ENCODE peak calls at places on chromosomes 16 and 17, in nine cellular contexts. One of them, this sample, is unnamed.

GRCh38 chr17:56142325-56142724 is 10.9 kb upstream of the ANKFN1 start:
- DNase-seq in AML-193: no peak
- DNase-seq in endothelial cell: no peak
- DNase-seq in heart left ventricle: no peak
- DNase-seq in Caki2: no peak
- DNase-seq in activated CD8-positive, alpha-beta T cell treated with anti-CD3 and anti-CD28 coated beads, Interleukin-2, amount 10 ng/mL, durations not matched to agents 7 days and 5 days: no peak
- DNase-seq in CD4-positive, alpha-beta T cell: no peak
- DNase-seq in lower lobe of right lung: no peak
- DNase-seq in SW480: no peak
- DNase-seq in this sample: no peak

GRCh38 chr17:66951605-66951953 is 12.9 kb upstream of the CACNG4 start:
- DNase-seq in AML-193: no peak
- DNase-seq in endothelial cell: no peak
- DNase-seq in heart left ventricle: no peak
- DNase-seq in Caki2: no peak
- DNase-seq in activated CD8-positive, alpha-beta T cell treated with anti-CD3 and anti-CD28 coated beads, Interleukin-2, amount 10 ng/mL, durations not matched to agents 7 days and 5 days: no peak
- DNase-seq in CD4-positive, alpha-beta T cell: no peak
- DNase-seq in lower lobe of right lung: no peak
- DNase-seq in SW480: no peak
- DNase-seq in this sample: no peak

GRCh38 chr16:89273741-89274472 is 56.4 kb downstream of the ZNF778 start:
- DNase-seq in AML-193: no peak
- DNase-seq in endothelial cell: no peak
- DNase-seq in heart left ventricle: no peak
- DNase-seq in Caki2: no peak
- DNase-seq in activated CD8-positive, alpha-beta T cell treated with anti-CD3 and anti-CD28 coated beads, Interleukin-2, amount 10 ng/mL, durations not matched to agents 7 days and 5 days: no peak
- DNase-seq in CD4-positive, alpha-beta T cell: no peak
- DNase-seq in lower lobe of right lung: no peak
- DNase-seq in SW480: no peak
- DNase-seq in this sample: no peak

GRCh38 chr17:74148446-74148845 is 55.0 kb upstream of the RPL38 start:
- DNase-seq in AML-193: no peak
- DNase-seq in endothelial cell: no peak
- DNase-seq in heart left ventricle: no peak
- DNase-seq in Caki2: no peak
- DNase-seq in activated CD8-positive, alpha-beta T cell treated with anti-CD3 and anti-CD28 coated beads, Interleukin-2, amount 10 ng/mL, durations not matched to agents 7 days and 5 days: no peak
- DNase-seq in CD4-positive, alpha-beta T cell: no peak
- DNase-seq in lower lobe of right lung: no peak
- DNase-seq in SW480: no peak
- DNase-seq in this sample: no peak

GRCh38 chr17:74631468-74632195 is 8.1 kb upstream of the CD300E start:
- DNase-seq in AML-193: peak; percentile 97
- DNase-seq in endothelial cell: no peak
- DNase-seq in heart left ventricle: no peak
- DNase-seq in Caki2: no peak
- DNase-seq in activated CD8-positive, alpha-beta T cell treated with anti-CD3 and anti-CD28 coated beads, Interleukin-2, amount 10 ng/mL, durations not matched to agents 7 days and 5 days: no peak
- DNase-seq in CD4-positive, alpha-beta T cell: no peak
- DNase-seq in lower lobe of right lung: no peak
- DNase-seq in SW480: peak; percentile 11
- DNase-seq in this sample: no peak

GRCh38 chr16:69150146-69150865 is 17.9 kb downstream of the UTP4 start:
- DNase-seq in AML-193: peak; percentile 60
- DNase-seq in endothelial cell: peak; percentile 69
- DNase-seq in heart left ventricle: no peak
- DNase-seq in Caki2: peak; percentile 44
- DNase-seq in activated CD8-positive, alpha-beta T cell treated with anti-CD3 and anti-CD28 coated beads, Interleukin-2, amount 10 ng/mL, durations not matched to agents 7 days and 5 days: peak; percentile 72
- DNase-seq in CD4-positive, alpha-beta T cell: peak; percentile 11
- DNase-seq in lower lobe of right lung: no peak
- DNase-seq in SW480: peak; percentile 52
- DNase-seq in this sample: no peak

GRCh38 chr17:79098282-79098867 is 23.8 kb downstream of the ENGASE start:
- DNase-seq in AML-193: no peak
- DNase-seq in endothelial cell: no peak
- DNase-seq in heart left ventricle: no peak
- DNase-seq in Caki2: no peak
- DNase-seq in activated CD8-positive, alpha-beta T cell treated with anti-CD3 and anti-CD28 coated beads, Interleukin-2, amount 10 ng/mL, durations not matched to agents 7 days and 5 days: no peak
- DNase-seq in CD4-positive, alpha-beta T cell: no peak
- DNase-seq in lower lobe of right lung: no peak
- DNase-seq in SW480: no peak
- DNase-seq in this sample: no peak

GRCh38 chr17:36855459-36855858 is 81.8 kb upstream of the LHX1 start:
- DNase-seq in AML-193: no peak
- DNase-seq in endothelial cell: no peak
- DNase-seq in heart left ventricle: no peak
- DNase-seq in Caki2: no peak
- DNase-seq in activated CD8-positive, alpha-beta T cell treated with anti-CD3 and anti-CD28 coated beads, Interleukin-2, amount 10 ng/mL, durations not matched to agents 7 days and 5 days: no peak
- DNase-seq in CD4-positive, alpha-beta T cell: no peak
- DNase-seq in lower lobe of right lung: no peak
- DNase-seq in SW480: no peak
- DNase-seq in this sample: no peak

GRCh38 chr16:68005786-68006286 is 6.6 kb upstream of the DPEP2 start:
- DNase-seq in AML-193: peak; percentile 96
- DNase-seq in endothelial cell: no peak
- DNase-seq in heart left ventricle: peak; percentile 48
- DNase-seq in Caki2: no peak
- DNase-seq in activated CD8-positive, alpha-beta T cell treated with anti-CD3 and anti-CD28 coated beads, Interleukin-2, amount 10 ng/mL, durations not matched to agents 7 days and 5 days: peak; percentile 56
- DNase-seq in CD4-positive, alpha-beta T cell: peak; percentile 35
- DNase-seq in lower lobe of right lung: peak; percentile 77
- DNase-seq in SW480: no peak
- DNase-seq in this sample: no peak

GRCh38 chr17:39887078-39887477 is 19.1 kb downstream of the ZPBP2 start:
- DNase-seq in AML-193: no peak
- DNase-seq in endothelial cell: no peak
- DNase-seq in heart left ventricle: no peak
- DNase-seq in Caki2: no peak
- DNase-seq in activated CD8-positive, alpha-beta T cell treated with anti-CD3 and anti-CD28 coated beads, Interleukin-2, amount 10 ng/mL, durations not matched to agents 7 days and 5 days: no peak
- DNase-seq in CD4-positive, alpha-beta T cell: no peak
- DNase-seq in lower lobe of right lung: no peak
- DNase-seq in SW480: no peak
- DNase-seq in this sample: no peak

GRCh38 chr16:77273-77806 is 685 bp upstream of the MPG start:
- DNase-seq in AML-193: peak; percentile 12
- DNase-seq in endothelial cell: peak; percentile 61
- DNase-seq in heart left ventricle: peak; percentile 75
- DNase-seq in Caki2: peak; percentile 75
- DNase-seq in activated CD8-positive, alpha-beta T cell treated with anti-CD3 and anti-CD28 coated beads, Interleukin-2, amount 10 ng/mL, durations not matched to agents 7 days and 5 days: peak; percentile 47
- DNase-seq in CD4-positive, alpha-beta T cell: no peak
- DNase-seq in lower lobe of right lung: peak; percentile 77
- DNase-seq in SW480: peak; percentile 51
- DNase-seq in this sample: peak; percentile 84

GRCh38 chr17:74566132-74566753 is 1.1 kb downstream of the CD300H start:
- DNase-seq in AML-193: peak; percentile 66
- DNase-seq in endothelial cell: peak; percentile 59
- DNase-seq in heart left ventricle: peak; percentile 43
- DNase-seq in Caki2: peak; percentile 35
- DNase-seq in activated CD8-positive, alpha-beta T cell treated with anti-CD3 and anti-CD28 coated beads, Interleukin-2, amount 10 ng/mL, durations not matched to agents 7 days and 5 days: peak; percentile 53
- DNase-seq in CD4-positive, alpha-beta T cell: no peak
- DNase-seq in lower lobe of right lung: no peak
- DNase-seq in SW480: peak; percentile 49
- DNase-seq in this sample: no peak

GRCh38 chr17:74452027-74452840 is 14.2 kb upstream of the CD300A start:
- DNase-seq in AML-193: no peak
- DNase-seq in endothelial cell: no peak
- DNase-seq in heart left ventricle: peak; percentile 59
- DNase-seq in Caki2: no peak
- DNase-seq in activated CD8-positive, alpha-beta T cell treated with anti-CD3 and anti-CD28 coated beads, Interleukin-2, amount 10 ng/mL, durations not matched to agents 7 days and 5 days: peak; percentile 65
- DNase-seq in CD4-positive, alpha-beta T cell: no peak
- DNase-seq in lower lobe of right lung: no peak
- DNase-seq in SW480: no peak
- DNase-seq in this sample: no peak

GRCh38 chr16:66471264-66471663 is 44.2 kb downstream of the BEAN1 start:
- DNase-seq in AML-193: no peak
- DNase-seq in endothelial cell: no peak
- DNase-seq in heart left ventricle: no peak
- DNase-seq in Caki2: no peak
- DNase-seq in activated CD8-positive, alpha-beta T cell treated with anti-CD3 and anti-CD28 coated beads, Interleukin-2, amount 10 ng/mL, durations not matched to agents 7 days and 5 days: no peak
- DNase-seq in CD4-positive, alpha-beta T cell: no peak
- DNase-seq in lower lobe of right lung: no peak
- DNase-seq in SW480: no peak
- DNase-seq in this sample: peak; percentile 14

GRCh38 chr16:48201515-48202201 is 42.4 kb upstream of the LONP2 start:
- DNase-seq in AML-193: no peak
- DNase-seq in endothelial cell: no peak
- DNase-seq in heart left ventricle: no peak
- DNase-seq in Caki2: no peak
- DNase-seq in activated CD8-positive, alpha-beta T cell treated with anti-CD3 and anti-CD28 coated beads, Interleukin-2, amount 10 ng/mL, durations not matched to agents 7 days and 5 days: no peak
- DNase-seq in CD4-positive, alpha-beta T cell: no peak
- DNase-seq in lower lobe of right lung: no peak
- DNase-seq in SW480: no peak
- DNase-seq in this sample: no peak

This sample was measured in sigmoid colon.